ENCODE peak calls at places on chromosomes 11 and 22, in four cellular contexts. One of them, this sample, is unnamed.

GRCh38 chr11:115784796-115785521 is 280.7 kb upstream of the CADM1 start:
- DNase-seq in ovary: peak
- DNase-seq in stimulated activated CD4-positive, alpha-beta T cell treated with anti-CD3 and anti-CD28 coated beads, Interleukin-1b, Interleukin-23, amount 100 ng/mL, for 1 hour: no peak
- DNase-seq in stomach: peak
- DNase-seq in this sample: no peak

GRCh38 chr11:27183672-27184457 is 143.2 kb downstream of the BBOX1 start:
- DNase-seq in stimulated activated CD4-positive, alpha-beta T cell treated with anti-CD3 and anti-CD28 coated beads, Interleukin-1b, Interleukin-23, amount 100 ng/mL, for 1 hour: no peak
- DNase-seq in ovary: peak
- DNase-seq in stomach: peak
- DNase-seq in this sample: no peak

GRCh38 chr11:17389205-17389956 is 922 bp upstream of the KCNJ11 start:
- DNase-seq in stomach: peak
- DNase-seq in ovary: peak
- DNase-seq in stimulated activated CD4-positive, alpha-beta T cell treated with anti-CD3 and anti-CD28 coated beads, Interleukin-1b, Interleukin-23, amount 100 ng/mL, for 1 hour: peak
- DNase-seq in this sample: no peak

GRCh38 chr11:117822522-117823033 is 2.0 kb downstream of the FXYD2 start:
- DNase-seq in stimulated activated CD4-positive, alpha-beta T cell treated with anti-CD3 and anti-CD28 coated beads, Interleukin-1b, Interleukin-23, amount 100 ng/mL, for 1 hour: no peak
- DNase-seq in stomach: no peak
- DNase-seq in ovary: peak
- DNase-seq in this sample: no peak

GRCh38 chr22:46788426-46789168 is 26.1 kb downstream of the TBC1D22A start:
- DNase-seq in stomach: no peak
- DNase-seq in stimulated activated CD4-positive, alpha-beta T cell treated with anti-CD3 and anti-CD28 coated beads, Interleukin-1b, Interleukin-23, amount 100 ng/mL, for 1 hour: no peak
- DNase-seq in ovary: no peak
- DNase-seq in this sample: no peak

GRCh38 chr22:30902496-30903357 is 65.8 kb downstream of the MORC2 start:
- DNase-seq in stimulated activated CD4-positive, alpha-beta T cell treated with anti-CD3 and anti-CD28 coated beads, Interleukin-1b, Interleukin-23, amount 100 ng/mL, for 1 hour: no peak
- DNase-seq in stomach: peak
- DNase-seq in ovary: no peak
- DNase-seq in this sample: no peak

GRCh38 chr22:36324414-36324813 is 63.4 kb downstream of the MYH9 start:
- DNase-seq in stimulated activated CD4-positive, alpha-beta T cell treated with anti-CD3 and anti-CD28 coated beads, Interleukin-1b, Interleukin-23, amount 100 ng/mL, for 1 hour: no peak
- DNase-seq in stomach: no peak
- DNase-seq in ovary: no peak
- DNase-seq in this sample: no peak

GRCh38 chr11:79949574-79949973 is 508.7 kb upstream of the TENM4 start:
- DNase-seq in stimulated activated CD4-positive, alpha-beta T cell treated with anti-CD3 and anti-CD28 coated beads, Interleukin-1b, Interleukin-23, amount 100 ng/mL, for 1 hour: no peak
- DNase-seq in ovary: no peak
- DNase-seq in stomach: no peak
- DNase-seq in this sample: no peak

GRCh38 chr11:125211191-125211953 is 46.8 kb downstream of the PKNOX2 start:
- DNase-seq in ovary: peak
- DNase-seq in stimulated activated CD4-positive, alpha-beta T cell treated with anti-CD3 and anti-CD28 coated beads, Interleukin-1b, Interleukin-23, amount 100 ng/mL, for 1 hour: no peak
- DNase-seq in stomach: no peak
- DNase-seq in this sample: no peak

GRCh38 chr22:42086051-42086450 is 4.5 kb downstream of the NDUFA6 start:
- DNase-seq in stimulated activated CD4-positive, alpha-beta T cell treated with anti-CD3 and anti-CD28 coated beads, Interleukin-1b, Interleukin-23, amount 100 ng/mL, for 1 hour: no peak
- DNase-seq in stomach: no peak
- DNase-seq in ovary: no peak
- DNase-seq in this sample: no peak

GRCh38 chr11:69053169-69053477 is 4.4 kb downstream of the TPCN2 start:
- DNase-seq in stomach: no peak
- DNase-seq in stimulated activated CD4-positive, alpha-beta T cell treated with anti-CD3 and anti-CD28 coated beads, Interleukin-1b, Interleukin-23, amount 100 ng/mL, for 1 hour: no peak
- DNase-seq in ovary: no peak
- DNase-seq in this sample: no peak

This sample was measured in GOT3.